ENCODE peak calls at places on chromosome 11, in five cellular contexts. V is HS-27A; Y is stimulated activated naive CD4-positive, alpha-beta T cell; M is activated CD4-positive, CD25-positive, alpha-beta regulatory T cell treated with anti-CD3 and anti-CD28 coated beads, Interleukin-2, amount 50 U/mL, for 16 hours; H is anterior cingulate cortex. Z is an unnamed sample.

GRCh38 chr11:76661306-76661751 is 9.2 kb downstream of the LRRC32 start:
- DNase-seq in V (no peak), Y (no peak), M (no peak), H (no peak), Z (no peak)

GRCh38 chr11:108895579-108896480 is 231.0 kb downstream of the DDX10 start:
- DNase-seq in V (no peak), Y (no peak), M (no peak), H (no peak), Z (no peak)

GRCh38 chr11:72703281-72704008 is 29.2 kb upstream of the PDE2A start:
- DNase-seq in V (no peak), Y (no peak), M (no peak), H (no peak), Z (no peak)

GRCh38 chr11:12089473-12089872 is 20.9 kb upstream of the MICAL2 start:
- DNase-seq in V (no peak), Y (no peak), M (no peak), H (no peak), Z (no peak)

GRCh38 chr11:119405986-119406385 is 17.0 kb downstream of the THY1 start:
- DNase-seq in V (no peak), Y (no peak), M (no peak), H (no peak), Z (no peak)

GRCh38 chr11:97814325-97814959 is 1206.3 kb upstream of the CNTN5 start:
- DNase-seq in V (no peak), Y (no peak), M (no peak), H (no peak), Z (no peak)

GRCh38 chr11:68677432-68677831 is 6.9 kb upstream of the GAL start:
- DNase-seq in V (peak; percentile 46), Y (no peak), M (no peak), H (no peak), Z (no peak)

GRCh38 chr11:83275888-83276641 is 10.1 kb downstream of the CCDC90B start:
- DNase-seq in V (no peak), Y (no peak), M (no peak), H (no peak), Z (no peak)